ENCODE peak calls at places on chromosomes 3 and 15, in five cellular contexts. G, L, A, O and Z are unnamed samples.

GRCh38 chr3:194312743-194313281 is 38.3 kb downstream of the CPN2 start:
- DNase-seq in G (peak; percentile 82), L (no peak), A (no peak), O (no peak), Z (no peak)

GRCh38 chr15:64455951-64456350 is 4.4 kb upstream of the ZNF609 start:
- DNase-seq in G (no peak), L (no peak), A (no peak), O (no peak), Z (no peak)

GRCh38 chr15:41892621-41893421 is 1.0 kb downstream of the SPTBN5 start:
- DNase-seq in G (peak; percentile 77), L (no peak), A (no peak), O (peak; percentile 50), Z (no peak)

GRCh38 chr15:57167821-57168395 is 208.4 kb upstream of the CGNL1 start:
- DNase-seq in G (no peak), L (no peak), A (no peak), O (no peak), Z (no peak)

GRCh38 chr3:159775372-159775961 is 213.2 kb upstream of the IL12A start:
- DNase-seq in G (no peak), L (no peak), A (no peak), O (no peak), Z (peak; percentile 52)

GRCh38 chr3:47283193-47283537 is 421 bp downstream of the KLHL18 start:
- DNase-seq in G (peak; percentile 54), L (no peak), A (peak; percentile 16), O (no peak), Z (no peak)

GRCh38 chr3:138348107-138348949 is at the start of gene MRAS:
- DNase-seq in G (peak; percentile 92), L (peak; percentile 69), A (peak; percentile 29), O (no peak), Z (peak; percentile 69)

GRCh38 chr3:10319804-10320203 is 1.1 kb downstream of the SEC13 start:
- DNase-seq in G (no peak), L (no peak), A (no peak), O (no peak), Z (no peak)

GRCh38 chr3:126034481-126035361 is 49.2 kb downstream of the SLC41A3 start:
- DNase-seq in G (no peak), L (no peak), A (no peak), O (peak; percentile 41), Z (no peak)

GRCh38 chr3:143182861-143183667 is 63.5 kb downstream of the CHST2 start:
- DNase-seq in G (no peak), L (no peak), A (no peak), O (no peak), Z (no peak)

GRCh38 chr3:52742418-52743041 is 28.2 kb downstream of the NEK4 start:
- DNase-seq in G (no peak), L (no peak), A (no peak), O (no peak), Z (peak; percentile 23)